ENCODE peak calls at places on chromosomes 5 and 9, in seven cellular contexts. U is uterus, S is stomach, L is tibial nerve, B is right lobe of liver, V is esophagus squamous epithelium, C is heart left ventricle. Z is an unnamed sample. For H3K27me3, the result is how much of the 10 kb centered on the place peaks cover.

GRCh38 chr5:98428806-98429205 is 344.7 kb upstream of the RGMB start:
- DNase-seq in U (no peak), S (peak), L (peak), B (no peak), V (no peak), C (no peak), Z (peak)

GRCh38 chr5:41510176-41510831 is at the start of gene PLCXD3:
- DNase-seq in U (no peak), S (peak), L (no peak), B (peak), V (no peak), C (peak), Z (no peak)

GRCh38 chr9:130352081-130352480 is 86.5 kb downstream of the HMCN2 start:
- DNase-seq in U (no peak), S (no peak), L (no peak), B (no peak), V (no peak), C (no peak), Z (peak)

GRCh38 chr5:96720408-96720807 is 58.2 kb downstream of the CAST start:
- DNase-seq in U (no peak), S (no peak), L (no peak), B (no peak), V (no peak), C (no peak), Z (no peak)

GRCh38 chr9:71459082-71459481 is 309.2 kb downstream of the CEMIP2 start:
- DNase-seq in U (no peak), S (no peak), L (no peak), B (no peak), V (no peak), C (no peak), Z (no peak)

GRCh38 chr5:401216-402034 is 41.6 kb upstream of the EXOC3 start:
- DNase-seq in U (no peak), S (no peak), L (no peak), B (no peak), V (no peak), C (no peak), Z (no peak)

GRCh38 chr9:136045595-136046554 is 49.2 kb downstream of the NACC2 start:
- DNase-seq in U (no peak), S (peak), L (no peak), B (peak), V (no peak), C (no peak), Z (no peak)

GRCh38 chr5:79692586-79692985 is 3.0 kb downstream of the CMYA5 start:
- DNase-seq in U (no peak), S (no peak), L (no peak), B (no peak), V (no peak), C (no peak), Z (no peak)

GRCh38 chr9:137619240-137620090 is 660 bp downstream of the EHMT1 start:
- DNase-seq in U (no peak), S (peak), L (no peak), B (no peak), V (no peak), C (no peak), Z (peak)

GRCh38 chr5:115735108-115735998 is 81.1 kb downstream of the CDO1 start:
- DNase-seq in U (no peak), S (no peak), L (no peak), B (peak), V (no peak), C (no peak), Z (no peak)

GRCh38 chr9:130106860-130107848 is 53.4 kb downstream of the GPR107 start:
- DNase-seq in U (peak), S (peak), L (peak), B (peak), V (peak), C (peak), Z (peak)

GRCh38 chr5:114055810-114056476 is 305.9 kb upstream of the KCNN2 start:
- DNase-seq in U (peak), S (no peak), L (no peak), B (no peak), V (no peak), C (peak), Z (no peak)

GRCh38 chr5:67730917-67731474 is 484.6 kb upstream of the PIK3R1 start:
- DNase-seq in U (no peak), S (no peak), L (no peak), B (no peak), V (no peak), C (no peak), Z (no peak)

GRCh38 chr5:146533260-146533857 is 17.4 kb upstream of the GPR151 start:
- DNase-seq in U (peak), S (peak), L (peak), B (peak), V (no peak), C (peak), Z (peak)

GRCh38 chr5:57725628-57726504 is 243.3 kb upstream of the ACTBL2 start:
- DNase-seq in U (no peak), S (no peak), L (no peak), B (no peak), V (no peak), C (no peak), Z (no peak)

GRCh38 chr5:6676702-6677101 is 36.5 kb upstream of the TENT4A start:
- DNase-seq in U (no peak), S (no peak), L (no peak), B (no peak), V (no peak), C (no peak), Z (no peak)

GRCh38 chr9:127853312-127854168 is 918 bp downstream of the ENG start:
- DNase-seq in U (no peak), S (no peak), L (no peak), B (no peak), V (no peak), C (no peak), Z (no peak)

GRCh38 chr9:2281031-2281802 is 266.1 kb downstream of the SMARCA2 start:
- DNase-seq in U (no peak), S (no peak), L (no peak), B (no peak), V (no peak), C (no peak), Z (no peak)

GRCh38 chr5:132506094-132506692 is 15.6 kb upstream of the IRF1 start:
- DNase-seq in U (no peak), S (no peak), L (no peak), B (no peak), V (no peak), C (no peak), Z (peak)

GRCh38 chr9:1460143-1460769 is 410.1 kb downstream of the DMRT2 start:
- DNase-seq in U (no peak), S (no peak), L (no peak), B (no peak), V (no peak), C (no peak), Z (peak)

GRCh38 chr9:107792006-107792405 is 302.4 kb upstream of the KLF4 start:
- DNase-seq in U (no peak), S (no peak), L (no peak), B (no peak), V (no peak), C (no peak), Z (no peak)

GRCh38 chr9:130583271-130583670 is 3.9 kb downstream of the FUBP3 start:
- DNase-seq in U (no peak), S (no peak), L (no peak), B (no peak), V (no peak), C (no peak), Z (no peak)

GRCh38 chr9:16271967-16272366 is 598.5 kb downstream of the BNC2 start:
- DNase-seq in U (no peak), S (no peak), L (no peak), B (no peak), V (no peak), C (no peak), Z (no peak)

GRCh38 chr5:80479713-80480112 is 8.2 kb upstream of the FAM151B start:
- DNase-seq in U (no peak), S (no peak), L (no peak), B (no peak), V (no peak), C (no peak), Z (no peak)

GRCh38 chr5:95057610-95058009 is 227.3 kb downstream of the MCTP1 start:
- DNase-seq in U (no peak), S (no peak), L (no peak), B (no peak), V (no peak), C (no peak), Z (no peak)

GRCh38 chr5:53219174-53219573 is 109.6 kb upstream of the MOCS2 start:
- DNase-seq in U (no peak), S (no peak), L (no peak), B (no peak), V (no peak), C (no peak), Z (no peak)

GRCh38 chr5:110031402-110032140 is 341.8 kb downstream of the MAN2A1 start:
- DNase-seq in U (no peak), S (no peak), L (no peak), B (no peak), V (no peak), C (no peak), Z (no peak)

GRCh38 chr5:20618353-20618752 is 630.4 kb upstream of the CDH18 start:
- DNase-seq in U (no peak), S (no peak), L (no peak), B (no peak), V (no peak), C (no peak), Z (no peak)

GRCh38 chr9:86093788-86094555 is 5.4 kb downstream of the GOLM1 start:
- DNase-seq in U (no peak), S (peak), L (no peak), B (peak), V (no peak), C (no peak), Z (peak)

GRCh38 chr5:156432830-156433105 is 105.8 kb downstream of the SGCD start:
- DNase-seq in U (no peak), S (no peak), L (no peak), B (no peak), V (no peak), C (no peak), Z (no peak)

DNA sequence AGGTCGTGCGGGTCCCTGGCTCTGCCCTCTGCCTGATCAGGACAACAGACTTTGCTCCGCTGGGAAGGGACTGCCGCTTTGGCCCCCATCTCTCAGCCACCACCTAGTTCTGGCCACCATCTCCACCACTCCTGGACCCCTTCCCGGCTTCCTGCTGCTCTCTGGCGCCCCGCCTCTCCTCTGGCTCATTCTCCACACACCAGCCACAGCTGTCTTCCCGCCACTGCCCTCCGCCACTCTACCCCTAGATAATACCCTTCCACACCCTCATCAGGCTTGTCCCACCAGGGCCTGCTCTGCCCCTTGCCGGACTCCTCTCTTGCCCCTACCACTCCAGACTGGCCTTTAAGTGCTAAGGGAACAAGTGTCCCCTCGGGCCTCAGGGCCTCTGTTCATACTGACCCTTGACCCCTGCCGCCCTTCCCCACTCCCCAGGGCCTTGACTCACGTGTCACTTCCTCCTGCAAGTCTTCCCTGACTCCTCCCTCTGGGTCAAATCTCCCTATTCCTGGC is 3.0 kb upstream of the CDX1 start:
- DNase-seq in U (peak), S (peak), L (peak), B (no peak), V (no peak), C (peak), Z (peak)
- TF ChIP-seq POLR2A in U (no peak), S (no peak), L (no peak), B (no peak), V (no peak), C (no peak), Z (peak)

DNA sequence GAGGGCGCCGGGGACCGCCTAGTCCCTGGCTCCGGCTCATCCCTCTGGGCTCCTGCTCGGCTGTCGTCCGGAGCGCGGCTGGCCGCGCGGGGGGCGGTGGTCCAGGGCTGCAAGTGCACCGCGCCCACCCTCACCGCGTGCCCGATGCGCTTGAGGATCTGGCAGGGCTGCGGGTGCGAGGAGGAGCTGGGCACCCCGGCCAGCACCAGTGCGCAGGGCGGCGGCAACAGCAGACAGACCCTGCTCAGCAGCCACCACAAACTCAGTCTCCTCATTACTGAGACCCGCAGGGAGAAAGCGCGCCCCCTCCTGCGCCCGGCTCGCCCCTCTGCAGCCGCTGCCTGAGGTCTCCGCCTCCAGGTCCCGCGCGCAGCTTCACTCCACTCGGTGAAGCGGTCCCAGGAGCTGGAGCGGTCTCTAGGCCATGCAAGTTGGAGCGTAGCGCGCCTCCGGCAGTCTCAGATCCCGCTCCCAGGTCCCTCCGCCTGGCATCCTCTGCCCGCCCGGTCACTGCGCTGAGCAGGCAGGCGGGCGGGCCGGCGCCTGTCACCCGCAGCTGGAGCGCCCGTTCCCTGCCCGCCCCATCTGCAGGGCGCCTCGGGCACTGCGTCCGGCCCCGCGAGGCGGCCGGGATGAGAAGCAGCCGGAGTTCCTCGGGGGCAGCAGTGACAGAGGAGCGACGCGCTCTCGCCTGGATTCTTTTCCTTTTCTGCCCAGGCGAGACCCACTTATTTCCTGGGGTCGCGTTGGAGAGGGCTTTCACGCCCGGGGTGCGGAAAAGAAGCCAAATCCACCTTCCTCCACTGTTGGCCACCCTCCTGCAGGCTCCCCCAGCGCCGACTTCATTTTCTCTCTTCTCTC is 512 bp downstream of the GRIN3A start:
- DNase-seq in U (no peak), S (no peak), L (no peak), B (peak), V (no peak), C (no peak), Z (no peak)
- H3K27me3 ChIP-seq in U (under half), S (under half), L (half or more), B (under half), V (under half), C (half or more), Z (half or more)

GRCh38 chr5:18195910-18196309 is 561.6 kb downstream of the TAF11L14 start:
- DNase-seq in U (no peak), S (no peak), L (no peak), B (no peak), V (no peak), C (no peak), Z (no peak)
- H3K27ac ChIP-seq in U (no peak), S (no peak), L (no peak), B (no peak), V (no peak), C (no peak), Z (no peak)

GRCh38 chr5:123204224-123204623 is 115.2 kb downstream of the PRDM6 start:
- DNase-seq in U (no peak), S (no peak), L (no peak), B (no peak), V (no peak), C (no peak), Z (no peak)
- TF ChIP-seq POLR2A in U (no peak), S (no peak), L (no peak), B (no peak), V (no peak), C (no peak), Z (no peak)

GRCh38 chr5:93591323-93591945 is 8.4 kb downstream of the NR2F1 start:
- DNase-seq in U (no peak), S (no peak), L (no peak), B (no peak), V (no peak), C (no peak), Z (no peak)
- H3K27me3 ChIP-seq in U (under half), S (under half), L (under half), B (under half), V (under half), C (half or more), Z (half or more)

GRCh38 chr9:124852121-124852828 is 985 bp upstream of the WDR38 start:
- DNase-seq in U (no peak), S (no peak), L (no peak), B (no peak), V (no peak), C (peak), Z (no peak)

GRCh38 chr9:124854161-124854560 is 901 bp downstream of the WDR38 start:
- DNase-seq in U (no peak), S (no peak), L (no peak), B (no peak), V (no peak), C (no peak), Z (no peak)

GRCh38 chr9:124854822-124855221 is 1.6 kb downstream of the WDR38 start:
- DNase-seq in U (no peak), S (no peak), L (no peak), B (no peak), V (no peak), C (no peak), Z (no peak)

GRCh38 chr9:124852829-124853531 is at the start of gene WDR38:
- DNase-seq in U (peak), S (peak), L (peak), B (peak), V (no peak), C (peak), Z (peak)

GRCh38 chr9:124853605-124854143 is 414 bp downstream of the WDR38 start:
- DNase-seq in U (no peak), S (no peak), L (no peak), B (no peak), V (no peak), C (no peak), Z (no peak)
- H3K27ac ChIP-seq in U (peak), S (no peak), L (peak), B (no peak), V (peak), C (no peak), Z (peak)

Z was measured in transverse colon.